ENCODE peak calls at places on chromosomes 1 and 21, in eight cellular contexts. K, Y, Z, O, R, B, T and H are unnamed samples.

GRCh38 chr21:28124541-28124940 is 868.1 kb downstream of the LTN1 start:
- DNase-seq in T (no peak), O (no peak), Y (no peak), R (no peak), K (no peak), B (no peak), Z (no peak), H (no peak)

GRCh38 chr1:44806025-44806703 is 987 bp downstream of the DYNLT4 start:
- DNase-seq in T (no peak), Z (no peak), B (no peak), R (no peak), K (no peak), Y (no peak), O (no peak), H (no peak)

GRCh38 chr1:242201090-242201489 is 202.2 kb upstream of the MAP1LC3C start:
- DNase-seq in K (no peak), T (no peak), O (no peak), R (no peak), Z (no peak), Y (no peak), B (no peak), H (no peak)

GRCh38 chr1:40658895-40659648 is 6.4 kb downstream of the RIMS3 start:
- DNase-seq in B (no peak), Y (no peak), R (no peak), T (no peak), Z (no peak), O (no peak), K (no peak), H (no peak)

GRCh38 chr1:28354121-28354520 is 15.4 kb upstream of the PHACTR4 start:
- DNase-seq in R (no peak), K (peak; percentile 43), O (peak; percentile 37), Y (no peak), Z (peak; percentile 39), B (no peak), T (no peak), H (no peak)

GRCh38 chr1:168731244-168731643 is 2.2 kb upstream of the DPT start:
- DNase-seq in B (no peak), Z (no peak), Y (no peak), K (no peak), R (no peak), T (no peak), O (no peak), H (no peak)

GRCh38 chr1:29736582-29737188 is 500.4 kb downstream of the PTPRU start:
- DNase-seq in T (peak; percentile 51), K (no peak), B (peak; percentile 3), R (peak; percentile 64), Y (peak; percentile 62), O (peak; percentile 72), Z (peak; percentile 73), H (peak; percentile 16)

GRCh38 chr1:183544598-183545297 is 45.5 kb downstream of the NCF2 start:
- DNase-seq in B (no peak), O (no peak), Z (no peak), Y (no peak), R (no peak), K (no peak), T (no peak), H (no peak)

GRCh38 chr1:34787461-34788420 is 5.1 kb upstream of the GJA4 start:
- DNase-seq in B (no peak), R (no peak), K (no peak), O (no peak), Z (peak; percentile 42), Y (peak; percentile 47), T (peak; percentile 7), H (no peak)

GRCh38 chr1:210685295-210685650 is 356.6 kb downstream of the HHAT start:
- DNase-seq in T (no peak), B (no peak), Y (no peak), O (no peak), R (no peak), K (no peak), Z (no peak), H (no peak)

GRCh38 chr1:5571861-5572401 is 420.3 kb downstream of the NPHP4 start:
- DNase-seq in Y (no peak), K (no peak), R (no peak), Z (no peak), B (no peak), T (no peak), O (no peak), H (no peak)

GRCh38 chr1:248695451-248696132 is 7.0 kb downstream of the OR14I1 start:
- DNase-seq in Y (no peak), Z (no peak), T (no peak), O (peak; percentile 57), K (no peak), R (no peak), B (no peak), H (no peak)

GRCh38 chr1:246169019-246169418 is 338.1 kb downstream of the SMYD3 start:
- DNase-seq in Y (no peak), R (no peak), K (no peak), O (no peak), B (no peak), Z (no peak), T (no peak), H (no peak)

GRCh38 chr1:33388989-33389771 is 41.7 kb downstream of the PHC2 start:
- DNase-seq in K (no peak), Y (no peak), Z (peak; percentile 56), R (no peak), O (no peak), T (no peak), B (no peak), H (peak; percentile 83)

GRCh38 chr1:241610056-241610815 is 29.9 kb downstream of the CHML start:
- DNase-seq in T (no peak), Z (peak; percentile 50), O (peak; percentile 61), K (no peak), B (peak; percentile 36), R (no peak), Y (peak; percentile 22), H (no peak)

GRCh38 chr1:14421295-14421976 is 177.0 kb upstream of the KAZN start:
- DNase-seq in Y (no peak), O (no peak), T (no peak), K (no peak), Z (no peak), B (no peak), R (no peak), H (no peak)

GRCh38 chr1:198892065-198892464 is 253.2 kb downstream of the PTPRC start:
- DNase-seq in Z (peak; percentile 82), O (no peak), Y (peak; percentile 9), R (no peak), T (no peak), K (no peak), B (no peak), H (no peak)

GRCh38 chr1:34163792-34164509 is 1.1 kb downstream of the CSMD2 start:
- DNase-seq in O (no peak), T (no peak), Z (peak; percentile 14), B (no peak), K (peak; percentile 15), R (no peak), Y (peak; percentile 35), H (no peak)

GRCh38 chr1:203206116-203206687 is 19.7 kb upstream of the CHI3L1 start:
- DNase-seq in B (no peak), Y (no peak), T (no peak), R (no peak), Z (no peak), K (no peak), O (no peak), H (no peak)

GRCh38 chr1:182035097-182035770 is 26.3 kb downstream of the ZNF648 start:
- DNase-seq in B (no peak), Y (no peak), K (no peak), O (no peak), R (no peak), Z (no peak), T (peak; percentile 49), H (no peak)
- TF ChIP-seq CTCF in B (peak; percentile 11), Y (peak; percentile 38), K (no peak), O (no peak), R (peak; percentile 40), Z (no peak), T (peak; percentile 59), H (no peak)

GRCh38 chr1:196317535-196318522 is 290.4 kb downstream of the KCNT2 start:
- DNase-seq in Z (peak; percentile 74), Y (peak; percentile 42), T (peak; percentile 31), K (no peak), O (peak; percentile 70), B (peak; percentile 0), R (no peak), H (peak; percentile 7)
- TF ChIP-seq CTCF in Z (peak; percentile 79), Y (peak; percentile 65), T (peak; percentile 68), K (no peak), O (peak; percentile 88), B (peak; percentile 71), R (peak; percentile 67), H (peak; percentile 70)

GRCh38 chr1:235330918-235331285 is 2.5 kb downstream of the GGPS1 start:
- DNase-seq in O (no peak), Z (no peak), K (no peak), Y (no peak), B (no peak), R (no peak), T (no peak), H (no peak)

GRCh38 chr1:235329139-235329808 is 904 bp downstream of the GGPS1 start:
- DNase-seq in B (no peak), O (peak; percentile 73), Y (peak; percentile 28), T (peak; percentile 54), R (peak; percentile 14), Z (no peak), K (no peak), H (no peak)

GRCh38 chr1:235327559-235328270 is at the start of gene ARID4B:
- DNase-seq in Y (no peak), B (peak; percentile 31), K (peak; percentile 78), R (peak; percentile 63), Z (no peak), T (no peak), O (no peak), H (no peak)

GRCh38 chr1:235326719-235327558 is 1.0 kb downstream of the ARID4B start:
- DNase-seq in K (peak; percentile 40), T (peak; percentile 48), O (peak; percentile 51), B (peak; percentile 22), R (peak; percentile 17), Z (peak; percentile 31), Y (peak; percentile 42), H (no peak)

GRCh38 chr1:235328271-235329138 is at the start of gene GGPS1:
- DNase-seq in Z (peak; percentile 100), K (peak; percentile 98), Y (peak; percentile 96), O (peak; percentile 100), T (peak; percentile 98), B (peak; percentile 94), R (peak; percentile 96), H (peak; percentile 99)
- TF ChIP-seq CTCF in Z (no peak), K (no peak), Y (no peak), O (peak; percentile 6), T (no peak), B (peak; percentile 12), R (no peak), H (no peak)

GRCh38 chr1:207318072-207318619 is 3.3 kb upstream of the CD55 start:
- DNase-seq in O (no peak), R (no peak), B (no peak), Y (no peak), T (no peak), Z (no peak), K (no peak), H (no peak)

GRCh38 chr1:207319207-207319606 is 2.3 kb upstream of the CD55 start:
- DNase-seq in Y (no peak), O (no peak), T (no peak), R (no peak), Z (no peak), B (no peak), K (no peak), H (no peak)

GRCh38 chr1:207321790-207322530 is 482 bp downstream of the CD55 start:
- DNase-seq in T (no peak), R (no peak), Z (peak; percentile 40), B (no peak), O (peak; percentile 66), K (no peak), Y (no peak), H (no peak)

GRCh38 chr1:207323425-207323976 is 2.0 kb downstream of the CD55 start:
- DNase-seq in B (no peak), R (no peak), O (no peak), T (no peak), K (no peak), Y (no peak), Z (no peak), H (no peak)

GRCh38 chr1:207321045-207321789 is at the start of gene CD55:
- DNase-seq in R (peak; percentile 73), B (peak; percentile 92), K (peak; percentile 95), Z (peak; percentile 97), O (peak; percentile 100), T (peak; percentile 91), Y (peak; percentile 72), H (peak; percentile 90)
- TF ChIP-seq CTCF in R (peak; percentile 45), B (peak; percentile 37), K (peak; percentile 30), Z (peak; percentile 36), O (peak; percentile 22), T (peak; percentile 47), Y (no peak), H (peak; percentile 18)